ENCODE peak calls at places on chromosomes 11 and 22, in nine cellular contexts. W is Peyer's patch; R is upper lobe of right lung; F is transverse colon; D is cardiac muscle cell; A is PC-3; N is CD4-positive, CD25-positive, alpha-beta regulatory T cell; Z is GM23338; Y is Caco-2. Q is an unnamed sample. For H3K4me1, the result is how much of the 10 kb centered on the place peaks cover.

GRCh38 chr11:94737171-94737611 is 31.0 kb upstream of the AMOTL1 start:
- DNase-seq in W (no peak), R (no peak), F (no peak), D (no peak), A (peak), N (no peak), Z (no peak), Y (no peak), Q (no peak)

GRCh38 chr11:14451825-14452224 is 47.8 kb downstream of the COPB1 start:
- DNase-seq in W (no peak), R (no peak), F (no peak), D (no peak), A (peak), N (no peak), Z (no peak), Y (no peak), Q (no peak)

GRCh38 chr11:22666320-22666699 is at the start of gene GAS2:
- DNase-seq in W (no peak), R (no peak), F (no peak), D (peak), A (no peak), N (no peak), Z (peak), Y (no peak), Q (no peak)

GRCh38 chr11:83836883-83837654 is 550.9 kb upstream of the CCDC90B start:
- DNase-seq in W (no peak), R (no peak), F (peak), D (peak), A (peak), N (no peak), Z (peak), Y (peak), Q (no peak)

GRCh38 chr11:111417011-111417765 is 38.1 kb upstream of the POU2AF1 start:
- DNase-seq in W (peak), R (no peak), F (no peak), D (no peak), A (no peak), N (no peak), Z (no peak), Y (peak), Q (no peak)

GRCh38 chr22:17475318-17476212 is 87.7 kb upstream of the SLC25A18 start:
- DNase-seq in W (no peak), R (no peak), F (no peak), D (no peak), A (no peak), N (no peak), Z (peak), Y (no peak), Q (no peak)

GRCh38 chr11:132770802-132771545 is 761.3 kb downstream of the OPCML start:
- DNase-seq in W (no peak), R (no peak), F (no peak), D (no peak), A (no peak), N (no peak), Z (no peak), Y (no peak), Q (no peak)

GRCh38 chr11:60589611-60590010 is 74.4 kb downstream of the MS4A13 start:
- DNase-seq in W (no peak), R (no peak), F (no peak), D (no peak), A (peak), N (no peak), Z (peak), Y (no peak), Q (no peak)

GRCh38 chr22:46072030-46072881 is 78.1 kb upstream of the PPARA start:
- DNase-seq in W (no peak), R (peak), F (peak), D (peak), A (peak), N (no peak), Z (peak), Y (peak), Q (no peak)

GRCh38 chr11:28910926-28911325 is 802.7 kb downstream of the METTL15 start:
- DNase-seq in W (no peak), R (no peak), F (no peak), D (peak), A (no peak), N (no peak), Z (no peak), Y (no peak), Q (no peak)

GRCh38 chr11:68460741-68461283 is at the start of gene PPP6R3:
- DNase-seq in W (no peak), R (no peak), F (no peak), D (no peak), A (no peak), N (no peak), Z (no peak), Y (no peak), Q (no peak)

GRCh38 chr11:72354356-72355115 is 79.8 kb downstream of the CLPB start:
- DNase-seq in W (no peak), R (no peak), F (no peak), D (no peak), A (peak), N (no peak), Z (peak), Y (peak), Q (no peak)

GRCh38 chr22:19809741-19810140 is 44.9 kb downstream of the GNB1L start:
- DNase-seq in W (no peak), R (no peak), F (no peak), D (no peak), A (no peak), N (no peak), Z (no peak), Y (peak), Q (no peak)

GRCh38 chr11:119764108-119764874 is 35.3 kb upstream of the NECTIN1 start:
- DNase-seq in W (no peak), R (peak), F (no peak), D (peak), A (no peak), N (no peak), Z (peak), Y (no peak), Q (no peak)

GRCh38 chr11:114350022-114350421 is 50.3 kb downstream of the C11orf71 start:
- DNase-seq in W (no peak), R (no peak), F (no peak), D (no peak), A (peak), N (no peak), Z (no peak), Y (no peak), Q (no peak)

GRCh38 chr22:27381960-27382742 is 419.4 kb downstream of the MN1 start:
- DNase-seq in W (no peak), R (no peak), F (no peak), D (no peak), A (no peak), N (no peak), Z (peak), Y (no peak), Q (no peak)

GRCh38 chr22:20211997-20212753 is 55.9 kb downstream of the RTN4R start:
- DNase-seq in W (no peak), R (peak), F (peak), D (peak), A (no peak), N (no peak), Z (no peak), Y (no peak), Q (no peak)

GRCh38 chr11:132312616-132313210 is 942.3 kb downstream of the NTM start:
- DNase-seq in W (no peak), R (no peak), F (no peak), D (peak), A (no peak), N (no peak), Z (peak), Y (no peak), Q (no peak)

GRCh38 chr22:24187731-24188644 is 6.7 kb downstream of the SUSD2 start:
- DNase-seq in W (no peak), R (peak), F (no peak), D (no peak), A (no peak), N (no peak), Z (no peak), Y (no peak), Q (no peak)

GRCh38 chr11:34585870-34586654 is 34.8 kb upstream of the EHF start:
- DNase-seq in W (no peak), R (no peak), F (no peak), D (peak), A (peak), N (no peak), Z (peak), Y (no peak), Q (no peak)

GRCh38 chr11:1966531-1966930 is 19.4 kb downstream of the MRPL23 start:
- DNase-seq in W (no peak), R (peak), F (no peak), D (no peak), A (no peak), N (no peak), Z (no peak), Y (no peak), Q (no peak)

GRCh38 chr11:11451501-11452005 is 98.5 kb upstream of the CSNK2A3 start:
- DNase-seq in W (no peak), R (no peak), F (no peak), D (peak), A (peak), N (no peak), Z (no peak), Y (peak), Q (no peak)

GRCh38 chr11:12818333-12819015 is 144.3 kb downstream of the TEAD1 start:
- DNase-seq in W (no peak), R (no peak), F (no peak), D (peak), A (no peak), N (no peak), Z (no peak), Y (no peak), Q (no peak)

GRCh38 chr22:44710474-44711235 is 8.7 kb downstream of the PRR5 start:
- DNase-seq in W (peak), R (no peak), F (peak), D (no peak), A (no peak), N (no peak), Z (no peak), Y (peak), Q (peak)

GRCh38 chr11:47979378-47980092 is 824 bp upstream of the PTPRJ start:
- DNase-seq in W (no peak), R (no peak), F (no peak), D (peak), A (no peak), N (no peak), Z (peak), Y (no peak), Q (no peak)

GRCh38 chr11:63985812-63986155 is 454 bp upstream of the OTUB1 start:
- DNase-seq in W (peak), R (peak), F (peak), D (no peak), A (no peak), N (peak), Z (peak), Y (no peak), Q (peak)

GRCh38 chr22:25447067-25447688 is 117.3 kb upstream of the GRK3 start:
- DNase-seq in W (no peak), R (no peak), F (no peak), D (no peak), A (no peak), N (no peak), Z (peak), Y (no peak), Q (no peak)

GRCh38 chr11:11244470-11245080 is 108.5 kb downstream of the CSNK2A3 start:
- DNase-seq in W (no peak), R (no peak), F (no peak), D (no peak), A (no peak), N (no peak), Z (no peak), Y (no peak), Q (no peak)

DNA sequence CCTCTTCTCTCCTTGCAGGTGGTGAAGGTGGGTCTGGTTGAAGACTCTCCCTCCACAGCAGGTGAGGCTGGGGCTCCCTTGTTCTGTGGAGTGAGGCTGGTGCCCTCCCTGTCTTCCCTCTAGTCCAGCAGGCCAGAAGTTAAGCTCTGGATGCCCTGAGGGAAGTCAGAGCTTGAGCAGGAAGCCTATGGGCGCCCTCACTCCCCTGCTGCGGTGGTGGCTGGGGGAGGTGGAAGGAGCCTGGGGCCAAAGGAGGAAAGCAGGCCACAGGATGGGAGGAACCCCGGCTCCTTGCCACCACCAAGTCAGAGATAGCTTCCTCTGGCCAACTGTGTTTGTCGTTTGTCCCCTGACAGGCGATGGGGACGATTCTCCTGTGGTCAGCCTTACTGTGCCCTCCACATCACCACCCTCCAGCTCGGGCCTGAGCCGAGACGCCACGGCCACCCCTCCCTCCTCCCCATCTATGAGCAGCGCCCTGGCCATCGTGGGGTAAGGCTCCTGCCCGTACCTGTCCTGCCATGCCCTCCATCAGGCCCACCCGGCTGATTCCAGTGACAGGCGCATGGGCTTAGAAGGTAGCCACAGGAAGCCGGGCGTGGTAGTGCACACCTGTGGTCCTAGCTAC is 29.5 kb upstream of the RAB1B start:
- DNase-seq in W (no peak), R (no peak), F (no peak), D (no peak), A (no peak), N (no peak), Z (no peak), Y (no peak), Q (no peak)
- H3K4me1 ChIP-seq in W (under half), R (under half), F (under half), D (under half), A (under half), N (under half), Z (under half), Y (under half), Q (under half)

GRCh38 chr11:124846058-124846719 is 19.0 kb upstream of the ROBO3 start:
- DNase-seq in W (no peak), R (no peak), F (no peak), D (no peak), A (no peak), N (no peak), Z (no peak), Y (no peak), Q (no peak)

GRCh38 chr11:124841186-124841585 is 24.0 kb upstream of the ROBO3 start:
- DNase-seq in W (no peak), R (no peak), F (no peak), D (no peak), A (peak), N (no peak), Z (no peak), Y (no peak), Q (no peak)

GRCh38 chr11:124841765-124842700 is 23.2 kb upstream of the ROBO3 start:
- DNase-seq in W (no peak), R (no peak), F (no peak), D (no peak), A (no peak), N (no peak), Z (no peak), Y (no peak), Q (no peak)

GRCh38 chr11:124844664-124845079 is 20.6 kb upstream of the ROBO3 start:
- DNase-seq in W (no peak), R (no peak), F (no peak), D (no peak), A (no peak), N (no peak), Z (peak), Y (no peak), Q (no peak)

GRCh38 chr11:124843616-124843910 is 21.7 kb upstream of the ROBO3 start:
- DNase-seq in W (no peak), R (no peak), F (no peak), D (no peak), A (no peak), N (no peak), Z (no peak), Y (no peak), Q (no peak)
- H3K4me3 ChIP-seq in W (no peak), R (no peak), F (no peak), D (peak), A (peak), N (no peak), Z (peak), Y (no peak), Q (no peak)

GRCh38 chr22:37525073-37525745 is 6.0 kb upstream of the CARD10 start:
- DNase-seq in W (no peak), R (no peak), F (no peak), D (peak), A (peak), N (no peak), Z (no peak), Y (no peak), Q (no peak)
- H3K4me1 ChIP-seq in W (under half), R (under half), F (under half), D (under half), A (under half), N (under half), Z (under half), Y (under half), Q (under half)

GRCh38 chr11:66857234-66857926 is 516 bp downstream of the LRFN4 start:
- DNase-seq in W (no peak), R (no peak), F (no peak), D (no peak), A (no peak), N (no peak), Z (peak), Y (no peak), Q (no peak)

GRCh38 chr11:66857927-66858185 is 992 bp downstream of the LRFN4 start:
- DNase-seq in W (no peak), R (no peak), F (no peak), D (no peak), A (no peak), N (no peak), Z (peak), Y (no peak), Q (no peak)

GRCh38 chr11:66855574-66856495 is 1.0 kb upstream of the LRFN4 start:
- DNase-seq in W (peak), R (peak), F (peak), D (peak), A (peak), N (peak), Z (peak), Y (peak), Q (peak)

GRCh38 chr11:66858186-66858938 is 1.5 kb downstream of the LRFN4 start:
- DNase-seq in W (no peak), R (no peak), F (no peak), D (no peak), A (no peak), N (no peak), Z (no peak), Y (no peak), Q (no peak)

GRCh38 chr11:66856496-66857233 is at the start of gene LRFN4:
- DNase-seq in W (peak), R (peak), F (peak), D (no peak), A (peak), N (no peak), Z (peak), Y (no peak), Q (peak)
- H3K4me3 ChIP-seq in W (peak), R (peak), F (peak), D (peak), A (peak), N (peak), Z (peak), Y (peak), Q (peak)